ENCODE peak calls at places on chromosomes 3 and 15, in six cellular contexts. One of them, this sample, is unnamed.
A peak's percentile ranks its signal among the peaks of the same experiment; 100 is the strongest.

GRCh38 chr15:78092111-78093041 is at the start of gene SH2D7:
- DNase-seq in lower lobe of right lung: no peak
- DNase-seq in colonic mucosa: no peak
- DNase-seq in ovary: no peak
- DNase-seq in kidney: no peak
- DNase-seq in upper lobe of right lung: no peak
- DNase-seq in this sample: peak; percentile 64

GRCh38 chr3:55893045-55893664 is 406.0 kb upstream of the WNT5A start:
- DNase-seq in lower lobe of right lung: no peak
- DNase-seq in colonic mucosa: no peak
- DNase-seq in upper lobe of right lung: no peak
- DNase-seq in ovary: no peak
- DNase-seq in kidney: no peak
- DNase-seq in this sample: no peak

GRCh38 chr15:52232327-52232726 is 41.1 kb upstream of the GNB5 start:
- DNase-seq in ovary: no peak
- DNase-seq in colonic mucosa: no peak
- DNase-seq in lower lobe of right lung: no peak
- DNase-seq in kidney: no peak
- DNase-seq in upper lobe of right lung: no peak
- DNase-seq in this sample: no peak

GRCh38 chr3:171186383-171186782 is 159.9 kb upstream of the SLC2A2 start:
- DNase-seq in upper lobe of right lung: no peak
- DNase-seq in kidney: no peak
- DNase-seq in lower lobe of right lung: no peak
- DNase-seq in colonic mucosa: no peak
- DNase-seq in ovary: no peak
- DNase-seq in this sample: no peak

GRCh38 chr3:61009025-61009424 is 242.2 kb downstream of the FHIT start:
- DNase-seq in ovary: no peak
- DNase-seq in kidney: no peak
- DNase-seq in upper lobe of right lung: no peak
- DNase-seq in lower lobe of right lung: peak; percentile 55
- DNase-seq in colonic mucosa: no peak
- DNase-seq in this sample: no peak

GRCh38 chr3:187243933-187244564 is 46.8 kb downstream of the RTP1 start:
- DNase-seq in lower lobe of right lung: no peak
- DNase-seq in ovary: no peak
- DNase-seq in colonic mucosa: no peak
- DNase-seq in kidney: no peak
- DNase-seq in upper lobe of right lung: no peak
- DNase-seq in this sample: no peak

GRCh38 chr3:149020196-149020838 is 29.0 kb downstream of the GYG1 start:
- DNase-seq in upper lobe of right lung: no peak
- DNase-seq in colonic mucosa: no peak
- DNase-seq in ovary: no peak
- DNase-seq in kidney: no peak
- DNase-seq in lower lobe of right lung: no peak
- DNase-seq in this sample: no peak

GRCh38 chr3:196684548-196685407 is 27.3 kb downstream of the CEP19 start:
- DNase-seq in ovary: peak; percentile 66
- DNase-seq in colonic mucosa: peak; percentile 75
- DNase-seq in lower lobe of right lung: peak; percentile 60
- DNase-seq in kidney: peak; percentile 59
- DNase-seq in upper lobe of right lung: peak; percentile 68
- DNase-seq in this sample: no peak

GRCh38 chr15:27449940-27450339 is 479.0 kb downstream of the GABRG3 start:
- DNase-seq in upper lobe of right lung: no peak
- DNase-seq in colonic mucosa: no peak
- DNase-seq in ovary: no peak
- DNase-seq in kidney: no peak
- DNase-seq in lower lobe of right lung: no peak
- DNase-seq in this sample: no peak

GRCh38 chr3:159189994-159190669 is 388.3 kb downstream of the MFSD1 start:
- DNase-seq in ovary: no peak
- DNase-seq in lower lobe of right lung: no peak
- DNase-seq in colonic mucosa: no peak
- DNase-seq in upper lobe of right lung: no peak
- DNase-seq in kidney: no peak
- DNase-seq in this sample: no peak

GRCh38 chr3:121231872-121232271 is 313.9 kb downstream of the POLQ start:
- DNase-seq in lower lobe of right lung: no peak
- DNase-seq in kidney: no peak
- DNase-seq in ovary: no peak
- DNase-seq in colonic mucosa: no peak
- DNase-seq in upper lobe of right lung: no peak
- DNase-seq in this sample: no peak

GRCh38 chr15:89772933-89773583 is 3.1 kb upstream of the MESP2 start:
- DNase-seq in lower lobe of right lung: no peak
- DNase-seq in ovary: no peak
- DNase-seq in kidney: no peak
- DNase-seq in upper lobe of right lung: no peak
- DNase-seq in colonic mucosa: no peak
- DNase-seq in this sample: no peak

GRCh38 chr3:47781326-47781684 is 388 bp downstream of the SMARCC1 start:
- DNase-seq in ovary: peak; percentile 66
- DNase-seq in colonic mucosa: peak; percentile 81
- DNase-seq in upper lobe of right lung: peak; percentile 86
- DNase-seq in kidney: no peak
- DNase-seq in lower lobe of right lung: peak; percentile 79
- DNase-seq in this sample: peak; percentile 72

GRCh38 chr3:10992017-10992945 is at the start of gene SLC6A1:
- DNase-seq in lower lobe of right lung: no peak
- DNase-seq in ovary: peak; percentile 52
- DNase-seq in colonic mucosa: no peak
- DNase-seq in kidney: no peak
- DNase-seq in upper lobe of right lung: no peak
- DNase-seq in this sample: no peak

GRCh38 chr15:68298336-68298735 is 20.8 kb downstream of the FEM1B start:
- DNase-seq in kidney: no peak
- DNase-seq in colonic mucosa: no peak
- DNase-seq in ovary: peak; percentile 4
- DNase-seq in upper lobe of right lung: no peak
- DNase-seq in lower lobe of right lung: no peak
- DNase-seq in this sample: no peak

GRCh38 chr3:142828703-142829304 is 60.1 kb downstream of the PCOLCE2 start:
- DNase-seq in lower lobe of right lung: peak; percentile 84
- DNase-seq in colonic mucosa: peak; percentile 84
- DNase-seq in ovary: peak; percentile 82
- DNase-seq in kidney: no peak
- DNase-seq in upper lobe of right lung: peak; percentile 83
- DNase-seq in this sample: no peak

GRCh38 chr3:44906997-44907396 is 32.6 kb downstream of the TGM4 start:
- DNase-seq in lower lobe of right lung: no peak
- DNase-seq in kidney: no peak
- DNase-seq in colonic mucosa: no peak
- DNase-seq in ovary: no peak
- DNase-seq in upper lobe of right lung: no peak
- DNase-seq in this sample: peak; percentile 83

GRCh38 chr3:42095540-42095939 is 4.4 kb downstream of the TRAK1 start:
- DNase-seq in ovary: no peak
- DNase-seq in colonic mucosa: no peak
- DNase-seq in kidney: no peak
- DNase-seq in upper lobe of right lung: no peak
- DNase-seq in lower lobe of right lung: no peak
- DNase-seq in this sample: no peak

GRCh38 chr3:4772171-4772804 is 206.9 kb upstream of the BHLHE40 start:
- DNase-seq in colonic mucosa: peak; percentile 85
- DNase-seq in lower lobe of right lung: peak; percentile 61
- DNase-seq in upper lobe of right lung: peak; percentile 69
- DNase-seq in ovary: peak; percentile 86
- DNase-seq in kidney: peak; percentile 92
- DNase-seq in this sample: no peak

GRCh38 chr15:61116830-61117229 is 112.3 kb downstream of the RORA start:
- DNase-seq in kidney: no peak
- DNase-seq in colonic mucosa: no peak
- DNase-seq in lower lobe of right lung: no peak
- DNase-seq in upper lobe of right lung: no peak
- DNase-seq in ovary: no peak
- DNase-seq in this sample: no peak

GRCh38 chr3:51969841-51970240 is 2.6 kb upstream of the PCBP4 start:
- DNase-seq in upper lobe of right lung: no peak
- DNase-seq in lower lobe of right lung: no peak
- DNase-seq in colonic mucosa: no peak
- DNase-seq in ovary: no peak
- DNase-seq in kidney: no peak
- DNase-seq in this sample: no peak
- H3K4me1 ChIP-seq in upper lobe of right lung: peaks cover 24% of the 10 kb centered on the region
- H3K4me1 ChIP-seq in lower lobe of right lung: peaks cover 47% of the 10 kb centered on the region
- H3K4me1 ChIP-seq in colonic mucosa: no peaks in the 10 kb centered on the region
- H3K4me1 ChIP-seq in ovary: peaks cover 11% of the 10 kb centered on the region
- H3K4me1 ChIP-seq in kidney: peaks cover 4% of the 10 kb centered on the region
- H3K4me1 ChIP-seq in this sample: peaks cover 8% of the 10 kb centered on the region

GRCh38 chr3:194135806-194136518 is at the start of gene HES1:
- DNase-seq in lower lobe of right lung: peak; percentile 95
- DNase-seq in upper lobe of right lung: peak; percentile 95
- DNase-seq in kidney: peak; percentile 98
- DNase-seq in ovary: peak; percentile 90
- DNase-seq in colonic mucosa: peak; percentile 96
- DNase-seq in this sample: peak; percentile 92
- H3K4me1 ChIP-seq in lower lobe of right lung: peaks cover 58% of the 10 kb centered on the region
- H3K4me1 ChIP-seq in upper lobe of right lung: peaks cover 61% of the 10 kb centered on the region
- H3K4me1 ChIP-seq in kidney: peaks cover 31% of the 10 kb centered on the region
- H3K4me1 ChIP-seq in ovary: peaks cover 8% of the 10 kb centered on the region
- H3K4me1 ChIP-seq in colonic mucosa: peaks cover 3% of the 10 kb centered on the region
- H3K4me1 ChIP-seq in this sample: peaks cover 47% of the 10 kb centered on the region

GRCh38 chr15:70319466-70319865 is 221.7 kb upstream of the TLE3 start:
- DNase-seq in lower lobe of right lung: no peak
- DNase-seq in kidney: no peak
- DNase-seq in colonic mucosa: no peak
- DNase-seq in upper lobe of right lung: no peak
- DNase-seq in ovary: no peak
- DNase-seq in this sample: no peak

GRCh38 chr15:70318996-70319465 is 221.3 kb upstream of the TLE3 start:
- DNase-seq in lower lobe of right lung: no peak
- DNase-seq in upper lobe of right lung: no peak
- DNase-seq in colonic mucosa: no peak
- DNase-seq in kidney: no peak
- DNase-seq in ovary: peak; percentile 57
- DNase-seq in this sample: no peak

GRCh38 chr15:70320077-70320830 is 222.5 kb upstream of the TLE3 start:
- DNase-seq in upper lobe of right lung: no peak
- DNase-seq in ovary: no peak
- DNase-seq in colonic mucosa: no peak
- DNase-seq in lower lobe of right lung: no peak
- DNase-seq in kidney: no peak
- DNase-seq in this sample: no peak

GRCh38 chr15:70316059-70316600 is 218.4 kb upstream of the TLE3 start:
- DNase-seq in colonic mucosa: peak; percentile 10
- DNase-seq in ovary: no peak
- DNase-seq in lower lobe of right lung: no peak
- DNase-seq in upper lobe of right lung: no peak
- DNase-seq in kidney: no peak
- DNase-seq in this sample: no peak

DNA sequence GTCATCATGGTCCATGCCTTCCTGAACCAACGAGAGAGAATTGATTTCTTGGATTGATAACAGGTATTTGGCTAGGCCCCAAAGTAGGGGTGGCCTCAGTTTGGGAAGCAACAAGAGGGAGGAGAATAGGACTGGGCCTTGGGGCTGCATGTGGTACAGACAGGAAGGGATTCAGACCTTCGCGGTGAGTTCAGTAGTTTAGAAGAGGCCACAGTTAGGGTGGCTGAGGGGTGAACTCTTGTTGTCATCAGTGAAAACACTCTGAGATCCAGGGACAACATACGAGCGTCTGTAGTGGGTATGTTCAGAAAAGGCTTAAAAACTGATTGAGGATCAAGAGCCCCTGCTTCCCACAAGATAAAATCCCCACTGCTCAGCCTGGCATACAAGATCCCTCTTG is 220.9 kb upstream of the TLE3 start:
- DNase-seq in lower lobe of right lung: no peak
- DNase-seq in ovary: no peak
- DNase-seq in upper lobe of right lung: no peak
- DNase-seq in colonic mucosa: no peak
- DNase-seq in kidney: no peak
- DNase-seq in this sample: no peak
- H3K4me1 ChIP-seq in lower lobe of right lung: peaks cover 54% of the 10 kb centered on the region
- H3K4me1 ChIP-seq in ovary: peaks cover 8% of the 10 kb centered on the region
- H3K4me1 ChIP-seq in upper lobe of right lung: peaks cover 43% of the 10 kb centered on the region
- H3K4me1 ChIP-seq in colonic mucosa: no peaks in the 10 kb centered on the region
- H3K4me1 ChIP-seq in kidney: no peaks in the 10 kb centered on the region
- H3K4me1 ChIP-seq in this sample: peaks cover 28% of the 10 kb centered on the region

GRCh38 chr15:70478251-70478990 is 284.9 kb downstream of the UACA start:
- DNase-seq in ovary: no peak
- DNase-seq in lower lobe of right lung: peak; percentile 59
- DNase-seq in upper lobe of right lung: no peak
- DNase-seq in colonic mucosa: peak; percentile 28
- DNase-seq in kidney: peak; percentile 72
- DNase-seq in this sample: peak; percentile 58

GRCh38 chr15:70479785-70480184 is 283.6 kb downstream of the UACA start:
- DNase-seq in lower lobe of right lung: no peak
- DNase-seq in ovary: no peak
- DNase-seq in upper lobe of right lung: no peak
- DNase-seq in colonic mucosa: no peak
- DNase-seq in kidney: no peak
- DNase-seq in this sample: no peak

GRCh38 chr15:70477750-70478250 is 285.6 kb downstream of the UACA start:
- DNase-seq in upper lobe of right lung: no peak
- DNase-seq in colonic mucosa: no peak
- DNase-seq in lower lobe of right lung: no peak
- DNase-seq in ovary: no peak
- DNase-seq in kidney: no peak
- DNase-seq in this sample: no peak

GRCh38 chr15:70480196-70480856 is 283.0 kb downstream of the UACA start:
- DNase-seq in kidney: no peak
- DNase-seq in ovary: no peak
- DNase-seq in upper lobe of right lung: no peak
- DNase-seq in lower lobe of right lung: no peak
- DNase-seq in colonic mucosa: no peak
- DNase-seq in this sample: no peak

GRCh38 chr15:70479056-70479455 is 284.3 kb downstream of the UACA start:
- DNase-seq in upper lobe of right lung: no peak
- DNase-seq in ovary: no peak
- DNase-seq in lower lobe of right lung: no peak
- DNase-seq in colonic mucosa: no peak
- DNase-seq in kidney: no peak
- DNase-seq in this sample: no peak
- H3K4me1 ChIP-seq in upper lobe of right lung: peaks cover 24% of the 10 kb centered on the region
- H3K4me1 ChIP-seq in ovary: no peaks in the 10 kb centered on the region
- H3K4me1 ChIP-seq in lower lobe of right lung: peaks cover 41% of the 10 kb centered on the region
- H3K4me1 ChIP-seq in colonic mucosa: no peaks in the 10 kb centered on the region
- H3K4me1 ChIP-seq in kidney: no peaks in the 10 kb centered on the region
- H3K4me1 ChIP-seq in this sample: peaks cover 15% of the 10 kb centered on the region

DNA sequence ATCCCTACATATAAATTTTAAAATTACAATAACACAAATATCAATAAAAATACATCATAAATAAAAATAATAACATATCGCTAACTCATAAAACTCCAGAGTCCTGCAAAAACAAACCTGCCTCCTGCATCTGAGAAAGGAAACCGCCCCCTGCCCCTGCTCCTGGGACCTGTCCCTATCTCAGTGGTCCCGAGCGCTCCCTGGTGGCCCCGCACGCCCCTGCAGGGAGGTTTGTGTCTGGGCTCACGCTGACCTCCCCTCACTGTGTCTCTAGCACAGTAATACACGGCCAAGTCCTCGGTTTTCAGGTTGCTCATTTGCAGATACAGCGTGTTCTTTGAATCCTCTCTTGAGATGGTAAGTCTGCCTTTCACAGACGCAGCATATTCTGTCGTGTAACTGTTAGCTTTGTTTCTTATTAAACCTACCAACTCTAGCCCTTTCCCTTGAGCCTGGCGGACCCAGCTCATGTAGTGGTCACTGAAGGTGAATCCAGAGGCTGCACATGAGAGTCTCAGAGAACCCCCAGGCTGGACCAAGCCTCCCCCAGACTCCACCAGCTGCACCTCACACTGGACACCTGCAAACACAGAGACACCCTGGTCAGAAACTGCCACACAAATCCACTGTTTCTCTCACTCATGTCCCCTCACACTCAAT is 554.1 kb downstream of the GOLGA6L6 start:
- DNase-seq in lower lobe of right lung: no peak
- DNase-seq in upper lobe of right lung: no peak
- DNase-seq in ovary: no peak
- DNase-seq in colonic mucosa: no peak
- DNase-seq in kidney: no peak
- DNase-seq in this sample: no peak
- H3K4me1 ChIP-seq in lower lobe of right lung: no peaks in the 10 kb centered on the region
- H3K4me1 ChIP-seq in upper lobe of right lung: no peaks in the 10 kb centered on the region
- H3K4me1 ChIP-seq in ovary: no peaks in the 10 kb centered on the region
- H3K4me1 ChIP-seq in colonic mucosa: no peaks in the 10 kb centered on the region
- H3K4me1 ChIP-seq in kidney: no peaks in the 10 kb centered on the region
- H3K4me1 ChIP-seq in this sample: no peaks in the 10 kb centered on the region